ENCODE peak calls at places on chromosomes 5 and 9, in five cellular contexts. One of them, this sample, is unnamed.

GRCh38 chr9:105503873-105504272 is 54.1 kb upstream of the FKTN start:
- DNase-seq in stimulated activated CD8-positive, alpha-beta memory T cell treated with anti-CD3 and anti-CD28 coated beads, Interleukin-15, amount 100 ng/mL, for 1 hour: no peak
- DNase-seq in tibial artery: no peak
- DNase-seq in stimulated activated CD4-positive, alpha-beta T cell treated with anti-CD3 and anti-CD28 coated beads, Interleukin-12 subunit alpha, Interleukin-12 subunit beta, amount 100 ng/mL, for 4 hours: no peak
- DNase-seq in activated CD4-positive, alpha-beta T cell treated with anti-CD3 and anti-CD28 coated beads, Interleukin-2, amount 10 ng/mL, durations not matched to agents 7 days and 5 days: no peak
- DNase-seq in this sample: no peak

GRCh38 chr5:115450741-115451140 is 93.8 kb downstream of the FEM1C start:
- DNase-seq in activated CD4-positive, alpha-beta T cell treated with anti-CD3 and anti-CD28 coated beads, Interleukin-2, amount 10 ng/mL, durations not matched to agents 7 days and 5 days: no peak
- DNase-seq in stimulated activated CD4-positive, alpha-beta T cell treated with anti-CD3 and anti-CD28 coated beads, Interleukin-12 subunit alpha, Interleukin-12 subunit beta, amount 100 ng/mL, for 4 hours: no peak
- DNase-seq in stimulated activated CD8-positive, alpha-beta memory T cell treated with anti-CD3 and anti-CD28 coated beads, Interleukin-15, amount 100 ng/mL, for 1 hour: no peak
- DNase-seq in tibial artery: no peak
- DNase-seq in this sample: no peak

GRCh38 chr9:126619336-126619919 is 5.7 kb downstream of the LMX1B start:
- DNase-seq in stimulated activated CD8-positive, alpha-beta memory T cell treated with anti-CD3 and anti-CD28 coated beads, Interleukin-15, amount 100 ng/mL, for 1 hour: no peak
- DNase-seq in stimulated activated CD4-positive, alpha-beta T cell treated with anti-CD3 and anti-CD28 coated beads, Interleukin-12 subunit alpha, Interleukin-12 subunit beta, amount 100 ng/mL, for 4 hours: no peak
- DNase-seq in activated CD4-positive, alpha-beta T cell treated with anti-CD3 and anti-CD28 coated beads, Interleukin-2, amount 10 ng/mL, durations not matched to agents 7 days and 5 days: no peak
- DNase-seq in tibial artery: no peak
- DNase-seq in this sample: no peak

GRCh38 chr9:114237247-114237646 is 81.9 kb downstream of the COL27A1 start:
- DNase-seq in stimulated activated CD8-positive, alpha-beta memory T cell treated with anti-CD3 and anti-CD28 coated beads, Interleukin-15, amount 100 ng/mL, for 1 hour: no peak
- DNase-seq in tibial artery: no peak
- DNase-seq in stimulated activated CD4-positive, alpha-beta T cell treated with anti-CD3 and anti-CD28 coated beads, Interleukin-12 subunit alpha, Interleukin-12 subunit beta, amount 100 ng/mL, for 4 hours: no peak
- DNase-seq in activated CD4-positive, alpha-beta T cell treated with anti-CD3 and anti-CD28 coated beads, Interleukin-2, amount 10 ng/mL, durations not matched to agents 7 days and 5 days: no peak
- DNase-seq in this sample: no peak

GRCh38 chr5:72848474-72849428 is 32.3 kb downstream of the TNPO1 start:
- DNase-seq in stimulated activated CD8-positive, alpha-beta memory T cell treated with anti-CD3 and anti-CD28 coated beads, Interleukin-15, amount 100 ng/mL, for 1 hour: no peak
- DNase-seq in activated CD4-positive, alpha-beta T cell treated with anti-CD3 and anti-CD28 coated beads, Interleukin-2, amount 10 ng/mL, durations not matched to agents 7 days and 5 days: peak; percentile 37
- DNase-seq in tibial artery: peak; percentile 42
- DNase-seq in stimulated activated CD4-positive, alpha-beta T cell treated with anti-CD3 and anti-CD28 coated beads, Interleukin-12 subunit alpha, Interleukin-12 subunit beta, amount 100 ng/mL, for 4 hours: peak; percentile 53
- DNase-seq in this sample: peak; percentile 90

GRCh38 chr9:116697341-116697740 is 10.2 kb downstream of the TRIM32 start:
- DNase-seq in tibial artery: no peak
- DNase-seq in stimulated activated CD8-positive, alpha-beta memory T cell treated with anti-CD3 and anti-CD28 coated beads, Interleukin-15, amount 100 ng/mL, for 1 hour: no peak
- DNase-seq in stimulated activated CD4-positive, alpha-beta T cell treated with anti-CD3 and anti-CD28 coated beads, Interleukin-12 subunit alpha, Interleukin-12 subunit beta, amount 100 ng/mL, for 4 hours: no peak
- DNase-seq in activated CD4-positive, alpha-beta T cell treated with anti-CD3 and anti-CD28 coated beads, Interleukin-2, amount 10 ng/mL, durations not matched to agents 7 days and 5 days: no peak
- DNase-seq in this sample: no peak

GRCh38 chr9:36901528-36901927 is 132.5 kb downstream of the PAX5 start:
- DNase-seq in tibial artery: no peak
- DNase-seq in stimulated activated CD4-positive, alpha-beta T cell treated with anti-CD3 and anti-CD28 coated beads, Interleukin-12 subunit alpha, Interleukin-12 subunit beta, amount 100 ng/mL, for 4 hours: no peak
- DNase-seq in activated CD4-positive, alpha-beta T cell treated with anti-CD3 and anti-CD28 coated beads, Interleukin-2, amount 10 ng/mL, durations not matched to agents 7 days and 5 days: no peak
- DNase-seq in stimulated activated CD8-positive, alpha-beta memory T cell treated with anti-CD3 and anti-CD28 coated beads, Interleukin-15, amount 100 ng/mL, for 1 hour: no peak
- DNase-seq in this sample: peak; percentile 53

GRCh38 chr9:137431416-137431931 is 8.3 kb downstream of the NOXA1 start:
- DNase-seq in stimulated activated CD4-positive, alpha-beta T cell treated with anti-CD3 and anti-CD28 coated beads, Interleukin-12 subunit alpha, Interleukin-12 subunit beta, amount 100 ng/mL, for 4 hours: no peak
- DNase-seq in stimulated activated CD8-positive, alpha-beta memory T cell treated with anti-CD3 and anti-CD28 coated beads, Interleukin-15, amount 100 ng/mL, for 1 hour: no peak
- DNase-seq in activated CD4-positive, alpha-beta T cell treated with anti-CD3 and anti-CD28 coated beads, Interleukin-2, amount 10 ng/mL, durations not matched to agents 7 days and 5 days: no peak
- DNase-seq in tibial artery: no peak
- DNase-seq in this sample: no peak

GRCh38 chr5:18720002-18720401 is 1085.7 kb downstream of the TAF11L14 start:
- DNase-seq in stimulated activated CD4-positive, alpha-beta T cell treated with anti-CD3 and anti-CD28 coated beads, Interleukin-12 subunit alpha, Interleukin-12 subunit beta, amount 100 ng/mL, for 4 hours: no peak
- DNase-seq in stimulated activated CD8-positive, alpha-beta memory T cell treated with anti-CD3 and anti-CD28 coated beads, Interleukin-15, amount 100 ng/mL, for 1 hour: no peak
- DNase-seq in tibial artery: no peak
- DNase-seq in activated CD4-positive, alpha-beta T cell treated with anti-CD3 and anti-CD28 coated beads, Interleukin-2, amount 10 ng/mL, durations not matched to agents 7 days and 5 days: no peak
- DNase-seq in this sample: no peak

GRCh38 chr9:38008168-38009034 is 60.6 kb downstream of the SHB start:
- DNase-seq in stimulated activated CD8-positive, alpha-beta memory T cell treated with anti-CD3 and anti-CD28 coated beads, Interleukin-15, amount 100 ng/mL, for 1 hour: no peak
- DNase-seq in stimulated activated CD4-positive, alpha-beta T cell treated with anti-CD3 and anti-CD28 coated beads, Interleukin-12 subunit alpha, Interleukin-12 subunit beta, amount 100 ng/mL, for 4 hours: peak; percentile 20
- DNase-seq in tibial artery: no peak
- DNase-seq in activated CD4-positive, alpha-beta T cell treated with anti-CD3 and anti-CD28 coated beads, Interleukin-2, amount 10 ng/mL, durations not matched to agents 7 days and 5 days: no peak
- DNase-seq in this sample: no peak

GRCh38 chr9:87812375-87813118 is 70.1 kb upstream of the SPATA31E1 start:
- DNase-seq in tibial artery: no peak
- DNase-seq in stimulated activated CD4-positive, alpha-beta T cell treated with anti-CD3 and anti-CD28 coated beads, Interleukin-12 subunit alpha, Interleukin-12 subunit beta, amount 100 ng/mL, for 4 hours: peak; percentile 25
- DNase-seq in stimulated activated CD8-positive, alpha-beta memory T cell treated with anti-CD3 and anti-CD28 coated beads, Interleukin-15, amount 100 ng/mL, for 1 hour: no peak
- DNase-seq in activated CD4-positive, alpha-beta T cell treated with anti-CD3 and anti-CD28 coated beads, Interleukin-2, amount 10 ng/mL, durations not matched to agents 7 days and 5 days: no peak
- DNase-seq in this sample: no peak

GRCh38 chr9:79014929-79015699 is 556.7 kb upstream of the TLE4 start:
- DNase-seq in tibial artery: no peak
- DNase-seq in stimulated activated CD8-positive, alpha-beta memory T cell treated with anti-CD3 and anti-CD28 coated beads, Interleukin-15, amount 100 ng/mL, for 1 hour: no peak
- DNase-seq in activated CD4-positive, alpha-beta T cell treated with anti-CD3 and anti-CD28 coated beads, Interleukin-2, amount 10 ng/mL, durations not matched to agents 7 days and 5 days: no peak
- DNase-seq in stimulated activated CD4-positive, alpha-beta T cell treated with anti-CD3 and anti-CD28 coated beads, Interleukin-12 subunit alpha, Interleukin-12 subunit beta, amount 100 ng/mL, for 4 hours: no peak
- DNase-seq in this sample: no peak